ENCODE peak calls at places on chromosomes 1 and 21, in seven cellular contexts. I is AG09319; A is H7; Q is activated T-helper 1 cell treated with anti-CD3 and anti-CD28 coated beads, Interleukin-12 subunit alpha, Interleukin-12 subunit beta, Interleukin-2, Interleukin-4 antibody, amounts not matched to agents 30 ng/mL and 10 ng/mL and 1 ng/mL, durations not matched to agents 14 hours and 24 hours and 36 hours; M is pancreas; F is astrocyte of the spinal cord; V is D721Med. H is an unnamed sample.

GRCh38 chr1:8495928-8496401 is 178.1 kb downstream of the SLC45A1 start:
- DNase-seq in I (no peak), A (no peak), Q (no peak), M (no peak), F (no peak), V (no peak), H (no peak)

GRCh38 chr1:46646844-46647243 is 21.3 kb downstream of the ATPAF1 start:
- DNase-seq in I (no peak), A (no peak), Q (no peak), M (no peak), F (no peak), V (no peak), H (no peak)

GRCh38 chr1:175131100-175131499 is 61.5 kb downstream of the KIAA0040 start:
- DNase-seq in I (no peak), A (no peak), Q (no peak), M (no peak), F (no peak), V (no peak), H (no peak)

GRCh38 chr1:23742670-23743286 is 493 bp upstream of the ELOA start:
- DNase-seq in I (no peak), A (no peak), Q (no peak), M (peak; percentile 73), F (no peak), V (no peak), H (no peak)

GRCh38 chr1:67937651-67938050 is 104.4 kb upstream of the GNG12 start:
- DNase-seq in I (no peak), A (no peak), Q (no peak), M (no peak), F (no peak), V (no peak), H (no peak)

GRCh38 chr1:244022301-244022700 is 28.8 kb upstream of the ZBTB18 start:
- DNase-seq in I (peak; percentile 77), A (no peak), Q (no peak), M (no peak), F (no peak), V (no peak), H (no peak)

GRCh38 chr1:61139324-61140055 is 57.1 kb downstream of the NFIA start:
- DNase-seq in I (no peak), A (no peak), Q (no peak), M (no peak), F (peak; percentile 50), V (no peak), H (no peak)

GRCh38 chr1:201711101-201711597 is 117.8 kb upstream of the IPO9 start:
- DNase-seq in I (no peak), A (peak; percentile 31), Q (no peak), M (no peak), F (peak; percentile 49), V (no peak), H (no peak)

GRCh38 chr1:5110508-5110907 is 456.1 kb downstream of the AJAP1 start:
- DNase-seq in I (no peak), A (no peak), Q (no peak), M (no peak), F (no peak), V (no peak), H (no peak)

GRCh38 chr1:84090447-84091244 is 53.4 kb upstream of the PRKACB start:
- DNase-seq in I (no peak), A (no peak), Q (no peak), M (no peak), F (no peak), V (no peak), H (no peak)

GRCh38 chr21:36260030-36260787 is 59.8 kb upstream of the MORC3 start:
- DNase-seq in I (peak; percentile 22), A (peak; percentile 72), Q (peak; percentile 31), M (no peak), F (peak; percentile 84), V (no peak), H (peak; percentile 25)

GRCh38 chr1:197451424-197451823 is 183.4 kb downstream of the CRB1 start:
- DNase-seq in I (no peak), A (no peak), Q (no peak), M (no peak), F (no peak), V (no peak), H (no peak)

GRCh38 chr1:64745181-64745985 is 508 bp downstream of the RAVER2 start:
- DNase-seq in I (no peak), A (peak; percentile 77), Q (no peak), M (no peak), F (peak; percentile 55), V (no peak), H (no peak)

GRCh38 chr1:203459671-203460201 is 15.9 kb upstream of the PRELP start:
- DNase-seq in I (no peak), A (no peak), Q (no peak), M (no peak), F (no peak), V (no peak), H (no peak)

GRCh38 chr1:63126104-63126503 is 196.3 kb upstream of the FOXD3 start:
- DNase-seq in I (no peak), A (no peak), Q (no peak), M (no peak), F (no peak), V (no peak), H (no peak)

GRCh38 chr1:231460614-231461013 is 38.5 kb upstream of the EGLN1 start:
- DNase-seq in I (no peak), A (no peak), Q (peak; percentile 72), M (no peak), F (peak; percentile 49), V (no peak), H (peak; percentile 71)

GRCh38 chr1:119882172-119883029 is 13.9 kb downstream of the ADAM30 start:
- DNase-seq in I (no peak), A (no peak), Q (no peak), M (no peak), F (no peak), V (no peak), H (no peak)

GRCh38 chr1:206878456-206878855 is 13.0 kb downstream of the IL20 start:
- DNase-seq in I (no peak), A (no peak), Q (no peak), M (no peak), F (no peak), V (no peak), H (no peak)

GRCh38 chr1:203447147-203447546 is 28.5 kb upstream of the PRELP start:
- DNase-seq in I (no peak), A (no peak), Q (no peak), M (no peak), F (no peak), V (no peak), H (no peak)

GRCh38 chr21:14977814-14978213 is 87.0 kb downstream of the NRIP1 start:
- DNase-seq in I (no peak), A (no peak), Q (no peak), M (no peak), F (no peak), V (no peak), H (no peak)

GRCh38 chr1:5835179-5835562 is 157.1 kb downstream of the NPHP4 start:
- DNase-seq in I (no peak), A (no peak), Q (no peak), M (no peak), F (no peak), V (no peak), H (no peak)

GRCh38 chr1:27342778-27343638 is 1.2 kb downstream of the SYTL1 start:
- DNase-seq in I (no peak), A (peak; percentile 82), Q (peak; percentile 72), M (peak; percentile 81), F (no peak), V (no peak), H (peak; percentile 70)

GRCh38 chr1:178684542-178685000 is 40.5 kb upstream of the RALGPS2 start:
- DNase-seq in I (peak; percentile 84), A (no peak), Q (no peak), M (no peak), F (peak; percentile 93), V (no peak), H (no peak)

GRCh38 chr1:209929751-209930150 is 8.3 kb upstream of the SYT14 start:
- DNase-seq in I (peak; percentile 35), A (no peak), Q (no peak), M (no peak), F (no peak), V (no peak), H (no peak)

GRCh38 chr1:17883136-17883535 is 128.0 kb downstream of the ACTL8 start:
- DNase-seq in I (no peak), A (peak; percentile 16), Q (no peak), M (peak; percentile 8), F (no peak), V (no peak), H (no peak)

GRCh38 chr1:184222561-184223157 is 164.2 kb upstream of the C1orf21 start:
- DNase-seq in I (peak; percentile 15), A (peak; percentile 68), Q (peak; percentile 22), M (peak; percentile 72), F (peak; percentile 23), V (peak; percentile 45), H (peak; percentile 9)

GRCh38 chr1:230909974-230910754 is 41.8 kb upstream of the C1orf198 start:
- DNase-seq in I (no peak), A (no peak), Q (no peak), M (no peak), F (no peak), V (no peak), H (no peak)

GRCh38 chr1:41151846-41152245 is 90.3 kb downstream of the SCMH1 start:
- DNase-seq in I (no peak), A (no peak), Q (no peak), M (no peak), F (no peak), V (no peak), H (no peak)

GRCh38 chr1:238916828-238917227 is 469.5 kb upstream of the CHRM3 start:
- DNase-seq in I (no peak), A (no peak), Q (no peak), M (no peak), F (no peak), V (no peak), H (no peak)